ENCODE peak calls at places on chromosomes 5 and 9, in four cellular contexts. H, U, Z and F are unnamed samples.

GRCh38 chr9:35112257-35113020 is 3.2 kb downstream of the ATOSB start:
- DNase-seq in U (no peak), Z (no peak), H (no peak), F (no peak)

GRCh38 chr5:178074266-178074952 is 38.9 kb upstream of the N4BP3 start:
- DNase-seq in H (peak; percentile 55), U (no peak), Z (no peak), F (no peak)

GRCh38 chr5:151002250-151002649 is 18.1 kb upstream of the GPX3 start:
- DNase-seq in H (peak; percentile 60), Z (no peak), U (peak; percentile 42), F (peak; percentile 27)

GRCh38 chr9:99055384-99055783 is 49.5 kb upstream of the TGFBR1 start:
- DNase-seq in U (no peak), Z (no peak), H (no peak), F (no peak)

GRCh38 chr9:33082135-33082534 is 5.7 kb upstream of the SMU1 start:
- DNase-seq in Z (no peak), H (no peak), U (no peak), F (no peak)

GRCh38 chr5:885529-885928 is 7.1 kb downstream of the BRD9 start:
- DNase-seq in H (no peak), Z (no peak), U (no peak), F (no peak)

GRCh38 chr9:69861011-69861410 is 40.4 kb downstream of the CFAP95 start:
- DNase-seq in Z (no peak), H (no peak), U (no peak), F (no peak)

GRCh38 chr5:152622628-152623027 is 217.5 kb upstream of the NMUR2 start:
- DNase-seq in U (no peak), H (no peak), Z (no peak), F (no peak)

GRCh38 chr9:98097836-98098235 is 21.2 kb downstream of the TRIM14 start:
- DNase-seq in Z (no peak), H (no peak), U (no peak), F (no peak)

GRCh38 chr9:98172604-98173003 is 19.8 kb downstream of the CORO2A start:
- DNase-seq in U (no peak), Z (no peak), H (peak; percentile 73), F (peak; percentile 53)

GRCh38 chr9:90137824-90138223 is 504.8 kb downstream of the DIRAS2 start:
- DNase-seq in U (no peak), H (no peak), Z (no peak), F (no peak)

GRCh38 chr5:57889558-57889957 is 406.9 kb upstream of the ACTBL2 start:
- DNase-seq in Z (peak; percentile 90), H (peak; percentile 80), U (no peak), F (no peak)

GRCh38 chr5:74766887-74767578 is at the start of the genes GFM2 and NSA2:
- DNase-seq in U (peak; percentile 95), H (peak; percentile 98), Z (peak; percentile 94), F (peak; percentile 93)

GRCh38 chr5:74765201-74765600 is 1.7 kb downstream of the GFM2 start:
- DNase-seq in H (peak; percentile 96), Z (peak; percentile 52), U (no peak), F (no peak)

GRCh38 chr5:74767579-74767913 is 497 bp downstream of the NSA2 start:
- DNase-seq in U (no peak), Z (no peak), H (peak; percentile 53), F (no peak)

GRCh38 chr5:74765929-74766328 is 988 bp downstream of the GFM2 start:
- DNase-seq in U (no peak), H (no peak), Z (no peak), F (no peak)

GRCh38 chr5:74766348-74766886 is 500 bp downstream of the GFM2 start:
- DNase-seq in U (no peak), H (peak; percentile 71), Z (no peak), F (no peak)
- H3K79me2 ChIP-seq in U (peaks cover 12% of the 10 kb centered on the region), H (peaks cover 23% of the 10 kb centered on the region), Z (peaks cover 12% of the 10 kb centered on the region), F (peaks cover 15% of the 10 kb centered on the region)

GRCh38 chr5:55911784-55912653 is 60.9 kb downstream of the IL31RA start:
- DNase-seq in U (no peak), Z (no peak), H (no peak), F (no peak)
- H3K4ac ChIP-seq in U (no peak overlapping the region), Z (no peak overlapping the region), H (no peak overlapping the region), F (no peak overlapping the region)

DNA sequence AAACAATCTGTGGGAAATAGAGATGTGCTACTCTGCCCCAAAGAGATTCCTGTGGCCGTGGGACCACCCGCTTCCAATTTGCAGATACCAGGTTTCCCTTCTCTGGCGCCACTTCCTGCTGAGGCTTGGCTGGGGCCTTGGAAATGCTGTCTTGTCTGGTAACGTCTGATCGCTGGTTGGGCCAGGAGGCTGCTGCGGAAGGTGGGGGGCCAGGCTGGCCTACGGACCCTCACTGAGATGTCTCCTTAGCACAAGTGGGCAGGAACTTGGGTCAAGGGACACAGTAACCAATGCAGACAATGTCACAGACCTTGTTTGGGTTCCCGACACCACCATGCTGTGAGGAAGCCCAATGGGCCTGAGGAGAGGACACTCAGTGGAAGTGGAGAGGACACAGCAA is 31.7 kb upstream of the IRX4 start:
- DNase-seq in Z (no peak), H (no peak), U (no peak), F (no peak)
- H3K79me2 ChIP-seq in Z (no peaks in the 10 kb centered on the region), H (no peaks in the 10 kb centered on the region), U (no peaks in the 10 kb centered on the region), F (no peaks in the 10 kb centered on the region)

GRCh38 chr9:120694559-120694958 is 19.7 kb downstream of the MEGF9 start:
- DNase-seq in H (no peak), U (no peak), Z (no peak), F (no peak)
- H3K4ac ChIP-seq in H (no peak overlapping the region), U (no peak overlapping the region), Z (no peak overlapping the region), F (no peak overlapping the region)

GRCh38 chr9:136544549-136545064 is 1.2 kb downstream of the NOTCH1 start:
- DNase-seq in U (no peak), Z (no peak), H (no peak), F (no peak)
- H3K79me2 ChIP-seq in U (peaks cover 9% of the 10 kb centered on the region), Z (peaks cover 7% of the 10 kb centered on the region), H (peaks cover 27% of the 10 kb centered on the region), F (peaks cover 2% of the 10 kb centered on the region)

GRCh38 chr9:124300312-124300711 is 42.6 kb downstream of the NEK6 start:
- DNase-seq in Z (peak; percentile 84), U (no peak), H (peak; percentile 40), F (no peak)
- H3K4ac ChIP-seq in Z (peak overlapping the region; percentile 66), U (no peak overlapping the region), H (no peak overlapping the region), F (no peak overlapping the region)

GRCh38 chr9:125649315-125649714 is 57.7 kb downstream of the MAPKAP1 start:
- DNase-seq in Z (peak; percentile 32), H (peak; percentile 67), U (no peak), F (no peak)

GRCh38 chr9:125649826-125650225 is 57.2 kb downstream of the MAPKAP1 start:
- DNase-seq in U (no peak), H (no peak), Z (no peak), F (no peak)

GRCh38 chr9:125650271-125650737 is 56.7 kb downstream of the MAPKAP1 start:
- DNase-seq in U (no peak), H (peak; percentile 51), Z (no peak), F (no peak)

GRCh38 chr9:125646222-125647100 is 60.5 kb downstream of the MAPKAP1 start:
- DNase-seq in Z (no peak), H (no peak), U (no peak), F (no peak)

GRCh38 chr9:125648294-125648693 is 58.7 kb downstream of the MAPKAP1 start:
- DNase-seq in H (no peak), Z (no peak), U (no peak), F (no peak)
- H3K79me2 ChIP-seq in H (peaks cover 4% of the 10 kb centered on the region), Z (peaks cover 2% of the 10 kb centered on the region), U (no peaks in the 10 kb centered on the region), F (peaks cover 2% of the 10 kb centered on the region)

GRCh38 chr5:140325486-140325885 is 20.9 kb downstream of the HBEGF start:
- DNase-seq in H (no peak), U (no peak), Z (no peak), F (no peak)

GRCh38 chr5:140324834-140325195 is 21.6 kb downstream of the HBEGF start:
- DNase-seq in U (no peak), Z (no peak), H (no peak), F (no peak)

GRCh38 chr5:140324041-140324833 is 21.3 kb upstream of the PFDN1 start:
- DNase-seq in Z (no peak), H (peak; percentile 77), U (no peak), F (no peak)

GRCh38 chr5:140321796-140322195 is 18.9 kb upstream of the PFDN1 start:
- DNase-seq in H (no peak), Z (no peak), U (no peak), F (no peak)

GRCh38 chr5:140322751-140323731 is 20.1 kb upstream of the PFDN1 start:
- DNase-seq in Z (no peak), U (no peak), H (peak; percentile 96), F (no peak)
- H3K4ac ChIP-seq in Z (no peak overlapping the region), U (no peak overlapping the region), H (no peak overlapping the region), F (no peak overlapping the region)

DNA sequence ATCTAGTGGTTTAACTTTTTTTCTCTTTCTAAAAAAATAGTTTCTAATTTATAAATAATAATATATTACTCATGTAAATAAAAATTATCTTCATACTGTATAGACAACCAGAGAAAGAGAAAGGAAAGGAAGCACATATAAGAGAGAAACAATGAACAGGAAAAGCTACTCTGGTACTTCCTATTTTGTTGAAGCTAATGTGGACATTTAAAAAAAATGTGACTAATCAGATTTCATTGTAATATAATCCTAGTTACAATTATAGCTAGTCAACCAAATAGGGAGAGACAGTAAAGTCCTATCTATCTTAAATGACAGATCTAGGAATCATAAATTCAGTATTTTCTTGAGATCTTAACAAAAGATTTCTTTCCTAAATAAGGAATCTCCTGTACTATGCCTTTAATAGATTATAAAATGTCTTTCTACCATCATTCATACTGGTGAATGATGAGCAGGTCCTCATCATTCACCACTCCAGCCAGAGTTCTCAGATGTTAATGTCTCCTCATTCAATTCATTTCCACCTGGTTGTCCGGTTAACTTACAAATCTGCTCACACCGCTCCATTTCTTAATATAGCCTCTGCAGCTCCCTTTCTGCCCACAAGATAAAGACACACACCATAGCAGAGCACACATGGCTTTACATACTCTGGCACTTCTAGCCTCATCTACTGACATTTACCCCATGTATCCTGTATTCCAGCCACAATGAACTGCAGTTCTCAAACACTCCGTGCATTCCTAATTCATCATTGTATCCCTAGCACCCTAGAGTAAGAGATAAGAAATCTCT is 30.9 kb downstream of the ZFR start:
- DNase-seq in H (peak; percentile 51), U (no peak), Z (no peak), F (no peak)
- H3K79me2 ChIP-seq in H (no peaks in the 10 kb centered on the region), U (no peaks in the 10 kb centered on the region), Z (peaks cover 2% of the 10 kb centered on the region), F (no peaks in the 10 kb centered on the region)

GRCh38 chr9:130444565-130445221 is at the start of gene ASS1:
- DNase-seq in H (peak; percentile 80), U (peak; percentile 86), Z (peak; percentile 75), F (peak; percentile 87)
- H3K4ac ChIP-seq in H (peak within 1 kb of the TSS; percentile 74), U (no peak within 1 kb of the TSS), Z (no peak within 1 kb of the TSS), F (no peak within 1 kb of the TSS)